ENCODE peak calls at places on chromosome 16, in nine cellular contexts. Z, F, O, W, G, J, D, E and K are unnamed samples.

GRCh38 chr16:278863-279366 is 1.5 kb upstream of the ARHGDIG start:
- DNase-seq in Z (no peak), F (peak; percentile 27), O (no peak), W (no peak), G (peak; percentile 17), J (no peak), D (peak; percentile 83), E (peak; percentile 23), K (no peak)

GRCh38 chr16:83774066-83774465 is 33.7 kb upstream of the HSBP1 start:
- DNase-seq in Z (no peak), F (no peak), O (no peak), W (no peak), G (no peak), J (no peak), D (no peak), E (no peak), K (no peak)

GRCh38 chr16:49498241-49499017 is 124.8 kb downstream of the C16orf78 start:
- DNase-seq in Z (no peak), F (no peak), O (no peak), W (no peak), G (no peak), J (no peak), D (no peak), E (no peak), K (peak; percentile 2)

GRCh38 chr16:8868272-8869211 is at the start of gene CARHSP1:
- DNase-seq in Z (peak; percentile 90), F (peak; percentile 67), O (peak; percentile 57), W (peak; percentile 81), G (peak; percentile 79), J (peak; percentile 81), D (peak; percentile 86), E (peak; percentile 72), K (peak; percentile 91)

GRCh38 chr16:49749816-49750215 is 106.1 kb downstream of the ZNF423 start:
- DNase-seq in Z (no peak), F (no peak), O (no peak), W (no peak), G (no peak), J (no peak), D (no peak), E (no peak), K (no peak)

GRCh38 chr16:53356478-53357207 is 77.6 kb upstream of the RBL2 start:
- DNase-seq in Z (no peak), F (no peak), O (no peak), W (no peak), G (no peak), J (no peak), D (no peak), E (no peak), K (no peak)

GRCh38 chr16:47473794-47474193 is 12.7 kb downstream of the PHKB start:
- DNase-seq in Z (no peak), F (no peak), O (no peak), W (no peak), G (no peak), J (no peak), D (no peak), E (no peak), K (no peak)

GRCh38 chr16:84308120-84308519 is 13.4 kb downstream of the WFDC1 start:
- DNase-seq in Z (peak; percentile 66), F (no peak), O (no peak), W (no peak), G (peak; percentile 34), J (no peak), D (no peak), E (no peak), K (no peak)

GRCh38 chr16:58425245-58425644 is 33.0 kb downstream of the GINS3 start:
- DNase-seq in Z (no peak), F (no peak), O (no peak), W (no peak), G (no peak), J (no peak), D (no peak), E (no peak), K (no peak)

GRCh38 chr16:50393461-50394214 is 24.9 kb upstream of the BRD7 start:
- DNase-seq in Z (no peak), F (no peak), O (no peak), W (no peak), G (no peak), J (no peak), D (no peak), E (no peak), K (no peak)

GRCh38 chr16:10126686-10127085 is 55.5 kb downstream of the GRIN2A start:
- DNase-seq in Z (no peak), F (peak; percentile 59), O (no peak), W (no peak), G (peak; percentile 5), J (no peak), D (no peak), E (no peak), K (no peak)

GRCh38 chr16:80299416-80299815 is 241.4 kb upstream of the DYNLRB2 start:
- DNase-seq in Z (no peak), F (peak; percentile 21), O (no peak), W (no peak), G (no peak), J (no peak), D (peak; percentile 5), E (no peak), K (no peak)

GRCh38 chr16:84312783-84313382 is 18.2 kb downstream of the WFDC1 start:
- DNase-seq in Z (peak; percentile 82), F (no peak), O (no peak), W (no peak), G (no peak), J (no peak), D (no peak), E (no peak), K (no peak)

GRCh38 chr16:50389900-50390896 is 21.4 kb upstream of the BRD7 start:
- DNase-seq in Z (no peak), F (no peak), O (no peak), W (no peak), G (no peak), J (no peak), D (no peak), E (no peak), K (no peak)

GRCh38 chr16:7227193-7227825 is 105.3 kb upstream of the RBFOX1 start:
- DNase-seq in Z (no peak), F (no peak), O (no peak), W (no peak), G (no peak), J (no peak), D (no peak), E (no peak), K (no peak)
- H3K27ac ChIP-seq in Z (no peak overlapping the region), F (no peak overlapping the region), O (no peak overlapping the region), W (no peak overlapping the region), G (no peak overlapping the region), J (no peak overlapping the region), D (no peak overlapping the region), E (no peak overlapping the region), K (no peak overlapping the region)

GRCh38 chr16:89798832-89799370 is 17.5 kb downstream of the FANCA start:
- DNase-seq in Z (no peak), F (no peak), O (no peak), W (no peak), G (no peak), J (no peak), D (no peak), E (no peak), K (no peak)

GRCh38 chr16:89796104-89796503 is 20.3 kb downstream of the FANCA start:
- DNase-seq in Z (no peak), F (no peak), O (no peak), W (no peak), G (no peak), J (no peak), D (no peak), E (no peak), K (peak; percentile 57)

GRCh38 chr16:89801800-89802199 is 14.6 kb downstream of the FANCA start:
- DNase-seq in Z (no peak), F (peak; percentile 2), O (no peak), W (no peak), G (peak; percentile 59), J (no peak), D (no peak), E (no peak), K (peak; percentile 13)

GRCh38 chr16:89795676-89796075 is 20.8 kb downstream of the FANCA start:
- DNase-seq in Z (no peak), F (no peak), O (no peak), W (no peak), G (no peak), J (no peak), D (no peak), E (no peak), K (no peak)

GRCh38 chr16:89798126-89798525 is 18.3 kb downstream of the FANCA start:
- DNase-seq in Z (no peak), F (no peak), O (no peak), W (no peak), G (no peak), J (no peak), D (no peak), E (no peak), K (peak; percentile 14)
- H3K36me3 ChIP-seq in Z (no peaks in the 10 kb centered on the region), F (peaks cover 4% of the 10 kb centered on the region), O (no peaks in the 10 kb centered on the region), W (no peaks in the 10 kb centered on the region), G (peaks cover 14% of the 10 kb centered on the region), J (no peaks in the 10 kb centered on the region), D (no peaks in the 10 kb centered on the region), E (no peaks in the 10 kb centered on the region), K (peaks cover 18% of the 10 kb centered on the region)

GRCh38 chr16:66081967-66082366 is 284.5 kb upstream of the CDH5 start:
- DNase-seq in Z (no peak), F (peak; percentile 24), O (no peak), W (no peak), G (peak; percentile 94), J (no peak), D (no peak), E (no peak), K (no peak)
- H3K4me3 ChIP-seq in Z (no peak overlapping the region), F (no peak overlapping the region), O (no peak overlapping the region), W (no peak overlapping the region), G (no peak overlapping the region), J (no peak overlapping the region), D (no peak overlapping the region), E (no peak overlapping the region), K (no peak overlapping the region)

GRCh38 chr16:70686376-70687171 is 721 bp upstream of the MTSS2 start:
- DNase-seq in Z (no peak), F (no peak), O (no peak), W (no peak), G (no peak), J (no peak), D (no peak), E (no peak), K (no peak)

GRCh38 chr16:70684146-70685060 is 1.4 kb downstream of the MTSS2 start:
- DNase-seq in Z (no peak), F (no peak), O (no peak), W (no peak), G (no peak), J (no peak), D (no peak), E (no peak), K (no peak)

GRCh38 chr16:70687172-70687531 is 1.3 kb upstream of the MTSS2 start:
- DNase-seq in Z (no peak), F (no peak), O (no peak), W (no peak), G (no peak), J (no peak), D (no peak), E (no peak), K (no peak)

GRCh38 chr16:70685061-70685937 is 554 bp downstream of the MTSS2 start:
- DNase-seq in Z (no peak), F (no peak), O (no peak), W (no peak), G (no peak), J (no peak), D (no peak), E (no peak), K (peak; percentile 82)

DNA sequence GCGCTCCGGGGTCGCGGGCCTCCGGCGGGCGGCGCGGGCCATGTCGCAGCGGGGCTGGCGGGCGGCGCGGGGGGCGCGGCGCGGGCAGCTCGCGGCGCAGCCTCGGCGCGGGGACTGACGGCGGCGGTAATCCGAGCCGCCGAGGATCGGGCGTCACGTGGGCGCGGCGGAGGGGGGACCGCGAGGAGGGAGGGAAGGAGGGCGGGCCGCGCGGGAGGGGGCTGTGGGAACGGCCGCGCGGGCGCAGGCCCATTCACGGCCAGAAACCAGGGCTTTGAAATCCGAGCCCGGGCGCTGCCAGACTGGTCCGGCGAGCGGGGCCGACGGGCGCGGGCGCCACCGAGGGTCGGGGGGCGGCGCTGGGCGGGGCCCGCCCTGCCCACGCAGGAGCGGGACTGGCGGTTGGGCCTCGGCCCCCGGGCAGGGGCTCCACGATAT is at the start of gene MTSS2:
- DNase-seq in Z (peak; percentile 77), F (peak; percentile 48), O (no peak), W (peak; percentile 37), G (peak; percentile 85), J (peak; percentile 72), D (peak; percentile 79), E (peak; percentile 40), K (peak; percentile 86)
- H3K27ac ChIP-seq in Z (peak within 1 kb of the TSS; percentile 95), F (no peak within 1 kb of the TSS), O (peak within 1 kb of the TSS; percentile 94), W (peak within 1 kb of the TSS; percentile 84), G (peak within 1 kb of the TSS; percentile 92), J (peak within 1 kb of the TSS; percentile 97), D (peak within 1 kb of the TSS; percentile 55), E (no peak within 1 kb of the TSS), K (peak within 1 kb of the TSS; percentile 55)